ENCODE peak calls at places on chromosomes 1 and 21, in seven cellular contexts. One of them, this sample, is unnamed. For H3K36me3, the result is how much of the 10 kb centered on the place peaks cover.

GRCh38 chr1:201584510-201584991 is 45.6 kb downstream of the NAV1 start:
- DNase-seq in IMR-90: peak
- DNase-seq in HCT116: no peak
- DNase-seq in CD4-positive, alpha-beta memory T cell: no peak
- DNase-seq in fibroblast of lung: peak
- DNase-seq in left lung: no peak
- DNase-seq in GM23248: peak
- DNase-seq in this sample: no peak

GRCh38 chr21:38326899-38327298 is 70.1 kb downstream of the KCNJ15 start:
- DNase-seq in fibroblast of lung: no peak
- DNase-seq in HCT116: no peak
- DNase-seq in GM23248: no peak
- DNase-seq in CD4-positive, alpha-beta memory T cell: no peak
- DNase-seq in IMR-90: no peak
- DNase-seq in left lung: no peak
- DNase-seq in this sample: no peak

GRCh38 chr1:33334081-33334552 is 13.2 kb upstream of the A3GALT2 start:
- DNase-seq in fibroblast of lung: peak
- DNase-seq in left lung: no peak
- DNase-seq in CD4-positive, alpha-beta memory T cell: no peak
- DNase-seq in GM23248: peak
- DNase-seq in IMR-90: no peak
- DNase-seq in HCT116: no peak
- DNase-seq in this sample: no peak

GRCh38 chr1:111813440-111814304 is 58.0 kb downstream of the DDX20 start:
- DNase-seq in CD4-positive, alpha-beta memory T cell: no peak
- DNase-seq in HCT116: no peak
- DNase-seq in IMR-90: no peak
- DNase-seq in GM23248: no peak
- DNase-seq in left lung: no peak
- DNase-seq in fibroblast of lung: no peak
- DNase-seq in this sample: no peak

GRCh38 chr1:30232288-30232899 is 491.0 kb downstream of the MATN1 start:
- DNase-seq in left lung: no peak
- DNase-seq in IMR-90: no peak
- DNase-seq in fibroblast of lung: no peak
- DNase-seq in GM23248: peak
- DNase-seq in CD4-positive, alpha-beta memory T cell: peak
- DNase-seq in HCT116: peak
- DNase-seq in this sample: peak

GRCh38 chr1:163071381-163072255 is 2.5 kb downstream of the RGS4 start:
- DNase-seq in IMR-90: peak
- DNase-seq in HCT116: peak
- DNase-seq in fibroblast of lung: peak
- DNase-seq in CD4-positive, alpha-beta memory T cell: peak
- DNase-seq in GM23248: peak
- DNase-seq in left lung: no peak
- DNase-seq in this sample: peak

GRCh38 chr1:6473974-6474814 is 8.2 kb upstream of the TNFRSF25 start:
- DNase-seq in HCT116: no peak
- DNase-seq in CD4-positive, alpha-beta memory T cell: no peak
- DNase-seq in fibroblast of lung: no peak
- DNase-seq in GM23248: no peak
- DNase-seq in IMR-90: no peak
- DNase-seq in left lung: no peak
- DNase-seq in this sample: no peak

GRCh38 chr1:172338295-172338735 is 82.2 kb upstream of the C1orf105 start:
- DNase-seq in CD4-positive, alpha-beta memory T cell: no peak
- DNase-seq in left lung: no peak
- DNase-seq in fibroblast of lung: no peak
- DNase-seq in IMR-90: no peak
- DNase-seq in HCT116: no peak
- DNase-seq in GM23248: no peak
- DNase-seq in this sample: no peak

GRCh38 chr1:174262747-174263241 is 103.5 kb downstream of the RABGAP1L start:
- DNase-seq in HCT116: peak
- DNase-seq in left lung: no peak
- DNase-seq in GM23248: peak
- DNase-seq in fibroblast of lung: peak
- DNase-seq in IMR-90: peak
- DNase-seq in CD4-positive, alpha-beta memory T cell: peak
- DNase-seq in this sample: peak

GRCh38 chr1:47471163-47471562 is 33.3 kb downstream of the FOXD2 start:
- DNase-seq in IMR-90: no peak
- DNase-seq in CD4-positive, alpha-beta memory T cell: no peak
- DNase-seq in HCT116: no peak
- DNase-seq in left lung: no peak
- DNase-seq in fibroblast of lung: no peak
- DNase-seq in GM23248: peak
- DNase-seq in this sample: no peak

GRCh38 chr1:25028910-25029599 is 99.0 kb upstream of the RUNX3 start:
- DNase-seq in left lung: no peak
- DNase-seq in fibroblast of lung: no peak
- DNase-seq in CD4-positive, alpha-beta memory T cell: peak
- DNase-seq in HCT116: no peak
- DNase-seq in GM23248: peak
- DNase-seq in IMR-90: no peak
- DNase-seq in this sample: no peak

GRCh38 chr21:29181799-29182470 is 51.5 kb downstream of the MAP3K7CL start:
- DNase-seq in fibroblast of lung: peak
- DNase-seq in HCT116: peak
- DNase-seq in left lung: no peak
- DNase-seq in GM23248: peak
- DNase-seq in IMR-90: peak
- DNase-seq in CD4-positive, alpha-beta memory T cell: no peak
- DNase-seq in this sample: peak

GRCh38 chr1:157880621-157881020 is 39.0 kb upstream of the CD5L start:
- DNase-seq in IMR-90: no peak
- DNase-seq in GM23248: peak
- DNase-seq in HCT116: no peak
- DNase-seq in fibroblast of lung: no peak
- DNase-seq in left lung: no peak
- DNase-seq in CD4-positive, alpha-beta memory T cell: no peak
- DNase-seq in this sample: peak

GRCh38 chr1:59556802-59557548 is 257.8 kb upstream of the HOOK1 start:
- DNase-seq in GM23248: no peak
- DNase-seq in fibroblast of lung: no peak
- DNase-seq in CD4-positive, alpha-beta memory T cell: no peak
- DNase-seq in IMR-90: no peak
- DNase-seq in HCT116: peak
- DNase-seq in left lung: no peak
- DNase-seq in this sample: no peak

GRCh38 chr1:165836664-165837482 is 9.5 kb downstream of the UCK2 start:
- DNase-seq in GM23248: no peak
- DNase-seq in fibroblast of lung: no peak
- DNase-seq in IMR-90: no peak
- DNase-seq in left lung: no peak
- DNase-seq in CD4-positive, alpha-beta memory T cell: no peak
- DNase-seq in HCT116: no peak
- DNase-seq in this sample: no peak

GRCh38 chr1:199082778-199083389 is 444.0 kb downstream of the PTPRC start:
- DNase-seq in GM23248: no peak
- DNase-seq in left lung: no peak
- DNase-seq in CD4-positive, alpha-beta memory T cell: no peak
- DNase-seq in HCT116: no peak
- DNase-seq in fibroblast of lung: no peak
- DNase-seq in IMR-90: no peak
- DNase-seq in this sample: no peak

GRCh38 chr1:15748264-15748663 is 6.0 kb downstream of the TMEM82 start:
- DNase-seq in CD4-positive, alpha-beta memory T cell: no peak
- DNase-seq in IMR-90: no peak
- DNase-seq in GM23248: no peak
- DNase-seq in HCT116: no peak
- DNase-seq in left lung: no peak
- DNase-seq in fibroblast of lung: no peak
- DNase-seq in this sample: no peak

GRCh38 chr1:187001198-187001904 is 172.6 kb downstream of the PLA2G4A start:
- DNase-seq in GM23248: peak
- DNase-seq in left lung: no peak
- DNase-seq in CD4-positive, alpha-beta memory T cell: no peak
- DNase-seq in fibroblast of lung: peak
- DNase-seq in HCT116: no peak
- DNase-seq in IMR-90: peak
- DNase-seq in this sample: peak

GRCh38 chr1:98112631-98113030 is 191.8 kb upstream of the DPYD start:
- DNase-seq in CD4-positive, alpha-beta memory T cell: no peak
- DNase-seq in IMR-90: no peak
- DNase-seq in left lung: no peak
- DNase-seq in fibroblast of lung: no peak
- DNase-seq in GM23248: peak
- DNase-seq in HCT116: no peak
- DNase-seq in this sample: no peak

GRCh38 chr21:28375708-28376385 is 616.8 kb downstream of the LTN1 start:
- DNase-seq in CD4-positive, alpha-beta memory T cell: no peak
- DNase-seq in GM23248: peak
- DNase-seq in IMR-90: peak
- DNase-seq in HCT116: no peak
- DNase-seq in fibroblast of lung: peak
- DNase-seq in left lung: no peak
- DNase-seq in this sample: no peak

GRCh38 chr1:3094863-3095780 is 26.1 kb downstream of the PRDM16 start:
- DNase-seq in CD4-positive, alpha-beta memory T cell: no peak
- DNase-seq in fibroblast of lung: no peak
- DNase-seq in HCT116: no peak
- DNase-seq in GM23248: no peak
- DNase-seq in IMR-90: no peak
- DNase-seq in left lung: no peak
- DNase-seq in this sample: no peak

DNA sequence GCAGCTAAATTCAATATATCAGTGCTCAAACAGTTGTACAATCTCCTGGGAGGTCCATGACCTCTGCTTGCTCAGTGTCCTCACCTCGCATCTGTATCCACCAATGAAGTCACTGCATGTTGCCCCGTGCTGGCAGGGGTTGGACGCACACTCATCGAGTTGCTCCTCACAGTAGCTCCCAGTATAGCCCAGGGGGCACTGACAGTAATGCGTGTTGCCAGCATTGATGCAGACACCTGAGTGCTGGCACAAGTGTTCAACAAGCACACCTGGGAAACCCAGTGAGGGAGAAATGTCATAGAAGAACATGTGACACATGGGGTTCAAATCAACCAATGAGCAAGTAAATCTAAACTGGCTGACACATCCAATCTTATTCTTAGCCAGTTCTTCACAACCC is 40.9 kb upstream of the ADAM30 start:
- DNase-seq in HCT116: no peak
- DNase-seq in IMR-90: no peak
- DNase-seq in CD4-positive, alpha-beta memory T cell: no peak
- DNase-seq in left lung: no peak
- DNase-seq in GM23248: no peak
- DNase-seq in fibroblast of lung: no peak
- DNase-seq in this sample: no peak
- H3K36me3 ChIP-seq in HCT116: half or more
- H3K36me3 ChIP-seq in IMR-90: under half
- H3K36me3 ChIP-seq in CD4-positive, alpha-beta memory T cell: half or more
- H3K36me3 ChIP-seq in left lung: half or more
- H3K36me3 ChIP-seq in GM23248: half or more
- H3K36me3 ChIP-seq in fibroblast of lung: under half
- H3K36me3 ChIP-seq in this sample: under half

DNA sequence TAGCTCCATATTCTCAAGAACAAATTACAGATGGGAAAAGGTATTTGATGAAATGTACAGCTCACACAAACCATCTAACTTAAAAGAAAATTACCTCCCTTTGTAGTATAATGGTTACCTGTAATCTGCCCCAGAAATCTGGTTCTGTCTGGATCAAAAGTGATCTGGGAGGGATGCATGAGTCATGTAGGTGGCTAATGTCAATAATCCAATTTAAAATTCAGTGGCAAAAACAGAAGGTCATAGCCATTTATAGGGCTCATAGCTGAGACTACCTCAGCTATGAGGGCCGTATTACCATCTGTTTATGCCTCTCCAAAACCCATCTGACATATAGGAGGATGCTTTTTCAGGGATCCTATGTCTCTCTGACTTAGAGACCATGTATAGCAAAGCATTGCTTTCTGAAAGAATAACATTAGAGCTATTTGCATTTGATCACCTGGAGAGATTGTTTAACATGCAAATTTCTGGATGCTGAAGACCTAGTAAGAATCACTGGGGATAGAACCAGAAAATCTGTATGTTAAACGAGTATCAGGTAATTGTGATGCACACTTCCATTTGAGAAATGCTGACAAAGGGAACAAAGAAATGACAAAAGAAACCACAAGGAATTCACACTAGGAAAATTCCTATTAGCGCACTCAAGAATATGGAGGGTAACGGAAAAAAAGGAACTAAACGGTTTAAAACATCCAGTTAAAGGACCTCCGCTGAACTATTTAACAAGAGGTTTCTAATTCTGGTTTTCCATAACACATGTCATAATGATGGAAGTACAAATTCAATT is 17.5 kb downstream of the PAXBP1 start:
- DNase-seq in CD4-positive, alpha-beta memory T cell: no peak
- DNase-seq in HCT116: no peak
- DNase-seq in IMR-90: no peak
- DNase-seq in fibroblast of lung: no peak
- DNase-seq in left lung: no peak
- DNase-seq in GM23248: no peak
- DNase-seq in this sample: no peak
- H3K36me3 ChIP-seq in CD4-positive, alpha-beta memory T cell: half or more
- H3K36me3 ChIP-seq in HCT116: half or more
- H3K36me3 ChIP-seq in IMR-90: under half
- H3K36me3 ChIP-seq in fibroblast of lung: under half
- H3K36me3 ChIP-seq in left lung: half or more
- H3K36me3 ChIP-seq in GM23248: half or more
- H3K36me3 ChIP-seq in this sample: under half

DNA sequence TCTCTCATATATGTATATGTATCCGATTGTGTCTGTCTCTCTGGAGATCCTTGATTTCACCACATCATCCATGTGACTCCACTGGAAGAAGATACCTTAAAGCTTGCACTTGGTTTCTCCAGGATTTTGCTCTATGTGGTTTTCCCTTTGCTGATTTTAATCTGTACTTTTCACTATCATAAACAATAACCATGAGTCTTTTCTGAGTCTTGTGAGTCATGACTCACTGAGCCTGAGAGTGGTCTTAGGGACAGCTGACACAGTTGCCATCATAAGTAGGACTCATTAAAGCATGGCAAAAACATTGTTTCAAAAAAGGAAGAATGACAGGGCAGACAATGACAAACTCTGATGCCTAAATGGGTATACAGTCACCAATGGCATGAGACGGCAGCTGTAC is 226.2 kb downstream of the AKT3 start:
- DNase-seq in fibroblast of lung: peak
- DNase-seq in CD4-positive, alpha-beta memory T cell: no peak
- DNase-seq in left lung: no peak
- DNase-seq in HCT116: no peak
- DNase-seq in GM23248: peak
- DNase-seq in IMR-90: peak
- DNase-seq in this sample: no peak
- H3K36me3 ChIP-seq in fibroblast of lung: under half
- H3K36me3 ChIP-seq in CD4-positive, alpha-beta memory T cell: under half
- H3K36me3 ChIP-seq in left lung: under half
- H3K36me3 ChIP-seq in HCT116: under half
- H3K36me3 ChIP-seq in GM23248: under half
- H3K36me3 ChIP-seq in IMR-90: under half
- H3K36me3 ChIP-seq in this sample: under half

DNA sequence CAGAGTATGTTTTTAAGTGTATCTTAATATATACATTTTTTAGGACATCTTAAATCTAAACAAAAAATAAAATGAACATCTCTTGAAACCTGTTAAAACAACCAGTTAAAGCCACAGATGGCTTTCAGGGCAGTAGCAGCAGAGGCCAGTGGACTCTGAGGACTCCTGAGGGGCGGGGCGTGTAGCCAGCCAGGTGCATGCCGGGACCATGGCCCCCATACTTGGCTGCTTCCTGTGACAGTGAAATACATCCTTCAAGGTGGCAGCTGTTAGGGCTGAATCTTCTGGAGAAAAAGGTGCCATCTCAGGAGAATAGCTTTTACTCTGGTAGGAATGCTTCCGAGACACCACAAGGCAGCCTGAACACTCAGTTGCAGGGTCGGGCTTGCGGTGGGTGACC is 9.6 kb downstream of the RHOU start:
- DNase-seq in HCT116: no peak
- DNase-seq in GM23248: no peak
- DNase-seq in IMR-90: no peak
- DNase-seq in left lung: no peak
- DNase-seq in CD4-positive, alpha-beta memory T cell: no peak
- DNase-seq in fibroblast of lung: no peak
- DNase-seq in this sample: no peak
- H3K36me3 ChIP-seq in HCT116: under half
- H3K36me3 ChIP-seq in GM23248: under half
- H3K36me3 ChIP-seq in IMR-90: under half
- H3K36me3 ChIP-seq in left lung: under half
- H3K36me3 ChIP-seq in CD4-positive, alpha-beta memory T cell: under half
- H3K36me3 ChIP-seq in fibroblast of lung: under half
- H3K36me3 ChIP-seq in this sample: under half